ENCODE peak calls at places on chromosomes 13 and 19, in six cellular contexts. B is B cell, R is glutamatergic neuron, D is AG09309, C is astrocyte of the spinal cord, F is dorsolateral prefrontal cortex. Q is an unnamed sample.

GRCh38 chr19:53055117-53055516 is 10.6 kb downstream of the ERVV-2 start:
- DNase-seq in D (no peak), B (no peak), C (no peak), F (no peak), R (no peak), Q (no peak)

GRCh38 chr19:10424011-10424637 is 3.8 kb downstream of the PDE4A start:
- DNase-seq in R (peak), D (no peak), B (peak), C (peak), F (peak), Q (peak)

GRCh38 chr19:45492627-45493470 is 4.0 kb downstream of the RTN2 start:
- DNase-seq in R (no peak), C (peak), B (peak), F (no peak), D (no peak), Q (no peak)

GRCh38 chr19:280541-281007 is 10.6 kb downstream of the PLPP2 start:
- DNase-seq in D (no peak), C (no peak), F (no peak), R (peak), B (no peak), Q (no peak)

GRCh38 chr13:37460211-37460610 is 138.4 kb downstream of the POSTN start:
- DNase-seq in F (no peak), B (no peak), D (peak), R (no peak), C (no peak), Q (no peak)

GRCh38 chr19:35859414-35859813 is 2.7 kb downstream of the KIRREL2 start:
- DNase-seq in C (no peak), R (no peak), B (no peak), F (no peak), D (no peak), Q (no peak)

GRCh38 chr13:44306401-44307192 is 67.0 kb upstream of the SERP2 start:
- DNase-seq in C (peak), B (no peak), F (no peak), R (no peak), D (peak), Q (no peak)

GRCh38 chr13:34863360-34864135 is 78.5 kb upstream of the NBEA start:
- DNase-seq in D (peak), C (peak), B (no peak), F (no peak), R (no peak), Q (no peak)

GRCh38 chr19:15260939-15261338 is 28.7 kb upstream of the EPHX3 start:
- DNase-seq in C (no peak), B (no peak), D (no peak), R (no peak), F (no peak), Q (no peak)

GRCh38 chr13:24605923-24606372 is 74.3 kb upstream of the ATP12A start:
- DNase-seq in R (no peak), B (no peak), C (no peak), F (no peak), D (peak), Q (no peak)

GRCh38 chr19:46386996-46387712 is 26.2 kb downstream of the CCDC8 start:
- DNase-seq in F (no peak), R (no peak), B (no peak), C (no peak), D (no peak), Q (no peak)

GRCh38 chr13:112725346-112726017 is 35.6 kb downstream of the ATP11A start:
- DNase-seq in B (no peak), C (no peak), R (no peak), D (no peak), F (no peak), Q (no peak)

GRCh38 chr13:77853701-77854100 is 64.9 kb downstream of the EDNRB start:
- DNase-seq in F (no peak), R (no peak), B (no peak), D (no peak), C (no peak), Q (no peak)

GRCh38 chr13:65461590-65461989 is 1768.5 kb downstream of the PCDH9 start:
- DNase-seq in C (peak), R (no peak), B (no peak), F (no peak), D (no peak), Q (no peak)

GRCh38 chr19:49823472-49823871 is 5.4 kb downstream of the MED25 start:
- DNase-seq in D (no peak), B (no peak), C (no peak), F (no peak), R (no peak), Q (no peak)

GRCh38 chr13:20943519-20944012 is 41.0 kb upstream of the XPO4 start:
- DNase-seq in B (peak), C (peak), F (peak), D (peak), R (peak), Q (peak)

GRCh38 chr13:44573790-44574465 is 2.2 kb downstream of the TSC22D1 start:
- DNase-seq in D (peak), F (no peak), B (no peak), R (peak), C (peak), Q (no peak)

GRCh38 chr19:19626516-19627441 is 1.2 kb downstream of the LPAR2 start:
- DNase-seq in B (peak), R (no peak), C (no peak), F (no peak), D (no peak), Q (no peak)

GRCh38 chr13:99217461-99218101 is 16.9 kb downstream of the UBAC2 start:
- DNase-seq in D (no peak), F (no peak), R (no peak), C (no peak), B (no peak), Q (peak)

GRCh38 chr13:111602874-111603273 is 282.4 kb downstream of the TEX29 start:
- DNase-seq in B (no peak), F (no peak), R (no peak), C (no peak), D (no peak), Q (no peak)

GRCh38 chr19:13833330-13834265 is 38.4 kb downstream of the ZSWIM4 start:
- DNase-seq in R (peak), C (peak), F (peak), D (no peak), B (peak), Q (peak)
- TF ChIP-seq CTCF in R (peak), C (peak), F (peak), D (no peak), B (peak), Q (peak)

DNA sequence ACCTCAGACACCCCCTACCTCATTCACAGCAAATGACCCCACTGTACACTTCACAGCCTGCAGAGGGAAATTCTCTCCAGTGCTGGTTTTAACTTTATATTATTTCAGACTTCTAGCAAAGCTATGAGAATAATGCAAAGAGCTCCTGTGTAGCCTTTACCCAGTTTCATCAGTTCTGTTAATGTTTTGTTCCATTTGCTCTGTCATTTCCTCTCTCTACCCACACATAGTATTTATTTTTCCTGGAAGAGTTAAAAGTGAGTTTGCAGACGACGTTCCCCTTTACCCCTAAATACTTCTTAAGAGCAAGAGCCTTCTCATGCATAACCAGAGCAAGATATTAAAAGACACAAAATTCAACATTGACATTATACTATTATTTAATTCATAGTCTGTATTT is 49.9 kb upstream of the ADGRE1 start:
- DNase-seq in F (no peak), D (no peak), C (no peak), R (no peak), B (no peak), Q (no peak)
- TF ChIP-seq CTCF in F (no peak), D (no peak), C (no peak), R (no peak), B (no peak), Q (no peak)

DNA sequence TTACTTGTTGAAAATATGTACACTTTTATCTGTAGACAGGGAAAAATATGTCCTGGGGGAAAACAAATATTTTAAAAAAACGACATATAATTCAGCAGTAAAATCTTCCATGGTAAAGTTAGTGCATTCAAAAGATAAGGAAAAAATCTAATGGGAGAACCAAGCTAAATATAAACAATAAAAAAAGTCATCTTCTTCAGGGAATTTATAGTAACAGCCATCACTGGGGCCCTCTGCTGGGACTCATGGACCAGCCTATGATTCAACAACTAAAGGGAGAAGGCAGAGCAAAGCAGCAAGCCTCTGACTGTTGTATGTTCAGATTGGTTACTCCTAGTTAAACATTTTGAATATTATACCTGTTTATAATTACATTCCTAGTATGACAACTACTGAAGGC is 93.0 kb downstream of the ITGBL1 start:
- DNase-seq in D (no peak), C (peak), B (no peak), R (no peak), F (no peak), Q (no peak)
- TF ChIP-seq CTCF in D (peak), C (peak), B (no peak), R (no peak), F (no peak), Q (no peak)

GRCh38 chr19:33312065-33312464 is 9.7 kb upstream of the CEBPA start:
- DNase-seq in R (no peak), F (no peak), D (no peak), B (no peak), C (no peak), Q (no peak)

GRCh38 chr19:33306853-33307792 is 4.8 kb upstream of the CEBPA start:
- DNase-seq in D (no peak), B (no peak), C (no peak), F (no peak), R (no peak), Q (no peak)

GRCh38 chr19:33309826-33310225 is 7.5 kb upstream of the CEBPA start:
- DNase-seq in R (no peak), B (no peak), F (no peak), C (no peak), D (no peak), Q (no peak)

GRCh38 chr19:33310606-33311325 is 8.4 kb upstream of the CEBPA start:
- DNase-seq in D (no peak), C (no peak), F (no peak), R (no peak), B (no peak), Q (no peak)

DNA sequence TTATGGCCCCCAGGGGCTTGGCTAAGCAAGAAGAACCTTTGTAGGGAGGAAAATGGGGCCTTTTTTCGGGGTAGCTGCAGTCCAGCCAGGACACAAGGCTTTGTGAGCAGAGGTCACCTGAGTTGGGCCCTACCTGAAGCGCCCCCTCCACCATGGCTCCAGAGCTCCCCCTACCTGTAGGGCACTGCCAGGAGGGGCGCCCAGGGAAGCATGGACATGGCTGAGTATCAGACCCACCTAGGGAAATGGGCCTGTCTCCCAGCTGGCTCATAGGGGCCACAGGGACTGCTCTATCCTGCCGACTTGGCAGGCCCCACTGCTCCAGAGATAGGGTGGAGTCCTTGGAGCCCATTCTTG is 9.0 kb upstream of the CEBPA start:
- DNase-seq in D (no peak), R (no peak), C (no peak), B (no peak), F (no peak), Q (no peak)
- TF ChIP-seq CTCF in D (peak), R (no peak), C (no peak), B (no peak), F (no peak), Q (no peak)

DNA sequence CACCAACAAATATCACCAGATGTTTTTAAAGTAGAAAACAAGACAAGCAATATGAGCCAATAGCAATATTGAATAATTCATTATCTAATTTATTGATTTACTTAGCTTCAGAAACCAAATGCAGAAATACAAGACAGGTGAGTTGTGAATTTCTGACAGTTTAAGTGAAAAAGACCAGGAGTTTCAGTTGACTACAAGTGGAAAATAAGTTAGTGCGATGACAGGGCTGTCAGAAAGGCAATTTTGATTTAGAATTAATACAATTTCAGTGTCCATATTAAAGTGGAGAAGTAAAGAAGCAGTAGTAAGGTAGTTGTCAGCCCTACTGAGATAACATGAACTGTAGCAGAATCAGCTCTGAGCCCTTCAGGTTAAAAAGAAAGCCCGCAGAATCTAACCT is 1066.7 kb upstream of the ATXN8OS start:
- DNase-seq in C (no peak), B (no peak), D (no peak), F (no peak), R (no peak), Q (no peak)
- TF ChIP-seq CTCF in C (no peak), B (no peak), D (no peak), F (no peak), R (no peak), Q (no peak)

Q was measured in natural killer cell.